ENCODE peak calls at places on chromosome 5, in ten cellular contexts. A is upper lobe of right lung; F is fibroblast of the aortic adventitia; G is lung; K is fibroblast of pulmonary artery; H is left lung; W is heart right ventricle; O is A673; S is ovary; Q is effector memory CD4-positive, alpha-beta T cell. X is an unnamed sample.

GRCh38 chr5:149362541-149362940 is 4.7 kb downstream of the PCYOX1L start:
- DNase-seq in S (no peak), F (no peak), W (no peak), Q (no peak), G (no peak), A (no peak), K (no peak), H (no peak), O (no peak), X (no peak)

GRCh38 chr5:142360051-142360498 is 35.3 kb upstream of the SPRY4 start:
- DNase-seq in O (no peak), Q (no peak), S (no peak), H (no peak), F (no peak), G (no peak), W (no peak), A (no peak), K (no peak), X (no peak)

GRCh38 chr5:66324357-66324756 is 180.3 kb downstream of the SREK1 start:
- DNase-seq in O (no peak), W (peak), H (no peak), G (no peak), Q (no peak), K (no peak), F (no peak), S (no peak), A (no peak), X (no peak)

GRCh38 chr5:72108200-72109050 is 1.1 kb downstream of the MAP1B start:
- DNase-seq in S (peak), F (peak), Q (no peak), A (peak), W (peak), O (peak), G (peak), H (peak), K (peak), X (peak)

GRCh38 chr5:52481216-52481615 is 306.5 kb upstream of the ITGA1 start:
- DNase-seq in A (no peak), F (no peak), G (no peak), H (no peak), K (no peak), Q (no peak), O (no peak), S (no peak), W (no peak), X (no peak)

GRCh38 chr5:15105799-15106393 is 234.3 kb upstream of the ANKH start:
- DNase-seq in O (peak), K (peak), Q (no peak), H (no peak), S (no peak), W (peak), G (peak), A (no peak), F (peak), X (no peak)

GRCh38 chr5:59999056-59999455 is 105.5 kb upstream of the PDE4D start:
- DNase-seq in Q (no peak), S (no peak), O (no peak), K (no peak), F (no peak), W (no peak), G (no peak), H (no peak), A (no peak), X (no peak)

GRCh38 chr5:68290260-68290674 is 74.7 kb downstream of the PIK3R1 start:
- DNase-seq in A (no peak), O (peak), G (no peak), S (peak), F (peak), H (no peak), K (peak), Q (no peak), W (peak), X (no peak)

GRCh38 chr5:42830924-42831323 is 19.2 kb upstream of the SELENOP start:
- DNase-seq in F (no peak), G (no peak), A (no peak), O (no peak), Q (no peak), K (no peak), W (no peak), H (no peak), S (no peak), X (no peak)

GRCh38 chr5:143245929-143246561 is 157.4 kb downstream of the NR3C1 start:
- DNase-seq in A (no peak), O (peak), G (no peak), S (no peak), K (peak), F (peak), Q (no peak), W (no peak), H (no peak), X (peak)

GRCh38 chr5:50595199-50595598 is 71.2 kb upstream of the PARP8 start:
- DNase-seq in Q (no peak), O (no peak), S (no peak), A (no peak), W (no peak), F (peak), G (no peak), K (peak), H (no peak), X (no peak)

GRCh38 chr5:109455598-109456096 is 45.9 kb upstream of the PJA2 start:
- DNase-seq in F (peak), O (peak), Q (no peak), G (peak), W (peak), S (no peak), H (peak), K (peak), A (no peak), X (peak)

GRCh38 chr5:62690421-62690820 is 111.8 kb downstream of the LRRC70 start:
- DNase-seq in O (no peak), G (no peak), F (no peak), W (no peak), Q (no peak), H (no peak), S (no peak), K (no peak), A (no peak), X (no peak)

GRCh38 chr5:104513194-104513602 is 950.6 kb upstream of the NUDT12 start:
- DNase-seq in Q (no peak), F (peak), W (no peak), H (no peak), S (no peak), A (no peak), O (peak), G (no peak), K (peak), X (no peak)

GRCh38 chr5:68522863-68523262 is 307.3 kb downstream of the PIK3R1 start:
- DNase-seq in F (no peak), A (no peak), H (no peak), W (no peak), S (no peak), O (no peak), Q (no peak), K (no peak), G (no peak), X (no peak)

GRCh38 chr5:133741396-133741795 is 129.1 kb upstream of the FSTL4 start:
- DNase-seq in Q (no peak), S (no peak), A (no peak), F (no peak), O (no peak), G (no peak), K (no peak), H (no peak), W (no peak), X (no peak)

GRCh38 chr5:136992796-136993489 is 506.2 kb downstream of the SPOCK1 start:
- DNase-seq in Q (no peak), K (no peak), A (no peak), W (peak), F (no peak), S (no peak), H (no peak), G (no peak), O (no peak), X (no peak)

GRCh38 chr5:29548262-29548661 is 1645.2 kb upstream of the CDH6 start:
- DNase-seq in K (no peak), F (no peak), O (no peak), G (no peak), S (no peak), H (no peak), W (no peak), Q (no peak), A (no peak), X (no peak)

GRCh38 chr5:177361418-177362101 is 3.8 kb downstream of the RGS14 start:
- DNase-seq in O (no peak), F (no peak), K (no peak), A (no peak), S (no peak), W (no peak), G (no peak), Q (no peak), H (no peak), X (no peak)

GRCh38 chr5:125453011-125453410 is 706.6 kb upstream of the ZNF608 start:
- DNase-seq in W (no peak), K (no peak), S (no peak), A (no peak), G (no peak), Q (no peak), F (no peak), H (no peak), O (no peak), X (no peak)

GRCh38 chr5:32044904-32045303 is 129.2 kb downstream of the GOLPH3 start:
- DNase-seq in K (peak), A (no peak), Q (no peak), S (no peak), G (no peak), F (peak), O (peak), H (no peak), W (no peak), X (no peak)

GRCh38 chr5:39732166-39732565 is 307.4 kb upstream of the DAB2 start:
- DNase-seq in H (no peak), Q (no peak), A (no peak), O (no peak), K (no peak), S (no peak), W (no peak), G (no peak), F (no peak), X (no peak)

GRCh38 chr5:5078009-5078897 is 61.9 kb upstream of the ADAMTS16 start:
- DNase-seq in H (no peak), O (peak), Q (no peak), F (no peak), G (no peak), W (no peak), A (no peak), K (no peak), S (no peak), X (no peak)

DNA sequence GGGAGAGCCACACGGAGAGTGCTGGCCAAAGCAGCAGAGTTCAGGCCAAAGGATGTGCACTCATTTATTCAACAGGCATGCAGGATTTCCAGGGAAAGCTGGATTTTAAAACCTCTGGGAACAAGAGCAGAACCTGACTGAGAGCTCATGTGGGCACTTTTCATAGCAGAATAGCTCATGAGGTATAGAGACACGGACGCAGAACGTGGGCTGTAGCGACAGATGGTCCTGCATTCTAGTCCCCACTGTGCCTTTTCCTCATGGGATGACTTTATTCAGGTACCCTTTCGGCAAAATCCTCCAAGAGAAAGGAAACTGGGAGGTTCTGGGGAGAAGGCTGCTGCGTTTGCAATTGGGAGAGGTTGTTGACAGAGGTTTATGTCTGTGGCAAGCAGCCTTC is 5.4 kb downstream of the IL4 start:
- DNase-seq in O (no peak), W (no peak), S (no peak), H (no peak), K (no peak), A (no peak), F (no peak), G (no peak), Q (no peak), X (no peak)
- H3K4me3 ChIP-seq in O (no peak), W (no peak), S (no peak), H (no peak), K (no peak), A (no peak), F (no peak), G (no peak), Q (no peak), X (no peak)

GRCh38 chr5:156435101-156435500 is 108.1 kb downstream of the SGCD start:
- DNase-seq in O (no peak), H (no peak), K (no peak), A (no peak), F (no peak), G (no peak), S (no peak), W (no peak), Q (no peak), X (no peak)
- H3K4me3 ChIP-seq in O (no peak), H (no peak), K (no peak), A (no peak), F (no peak), G (no peak), S (no peak), W (no peak), Q (no peak), X (no peak)

DNA sequence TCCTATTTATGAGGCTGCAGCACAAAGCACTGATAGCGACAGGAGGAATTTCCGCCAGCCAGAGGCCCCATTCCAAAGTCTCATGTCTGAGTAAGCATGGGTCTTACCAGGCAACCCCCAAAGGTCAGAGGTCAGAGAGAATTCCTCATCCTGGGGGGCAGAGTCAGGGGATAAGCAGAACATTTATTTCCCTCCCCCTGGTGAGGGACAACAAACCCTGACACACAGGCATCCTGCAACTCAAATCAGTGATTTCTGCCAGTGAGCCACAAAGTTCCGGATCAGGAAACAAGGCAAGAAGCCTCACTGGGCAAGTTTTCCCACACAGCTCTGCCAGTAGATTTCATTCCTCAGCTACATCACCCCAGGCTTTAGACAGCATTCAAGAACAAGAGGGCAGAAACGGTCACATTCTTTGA is 37.0 kb downstream of the ADAMTS12 start:
- DNase-seq in O (no peak), W (peak), Q (no peak), G (no peak), H (no peak), A (no peak), S (no peak), F (peak), K (peak), X (no peak)
- H3K4me3 ChIP-seq in O (no peak), W (no peak), Q (no peak), G (no peak), H (no peak), A (no peak), S (no peak), F (no peak), K (peak), X (no peak)

DNA sequence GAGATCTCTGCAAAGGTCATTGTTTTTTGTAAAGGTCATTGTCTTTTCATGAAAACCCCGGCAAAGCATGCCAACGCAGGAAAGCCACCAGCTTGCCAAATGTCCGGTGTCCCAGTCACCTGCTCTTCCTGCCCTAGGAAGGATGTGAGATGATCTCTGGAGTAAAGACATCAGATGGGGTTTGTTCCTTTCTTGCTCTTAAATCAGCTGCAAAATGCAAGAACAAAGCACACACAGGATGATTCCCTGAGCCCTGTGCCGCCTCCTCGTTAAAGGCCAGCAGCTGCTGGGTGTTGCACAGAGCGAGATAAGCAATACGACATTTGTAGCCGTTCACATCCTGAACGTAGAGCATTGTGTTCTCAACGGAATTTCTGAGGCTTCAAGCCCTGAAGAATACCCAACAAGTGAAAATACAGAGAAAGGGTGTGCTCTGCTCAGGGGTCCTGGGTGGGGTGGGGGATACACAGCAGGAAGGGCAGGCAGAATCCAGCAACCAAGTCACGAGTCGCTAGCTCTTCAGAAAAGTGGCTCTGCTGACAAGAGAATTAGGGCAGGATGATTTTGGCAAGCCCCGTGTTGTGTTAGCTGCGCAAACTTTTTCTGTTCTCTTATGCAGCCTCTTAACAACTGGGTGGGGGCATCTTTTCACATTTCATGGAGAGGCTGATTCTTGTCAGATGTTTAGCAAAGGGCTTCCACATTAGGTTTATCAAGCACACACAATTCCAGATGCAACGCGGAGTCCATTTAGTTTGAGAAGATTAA is 229.2 kb upstream of the MAP3K1 start:
- DNase-seq in K (peak), S (peak), G (peak), F (peak), W (peak), H (no peak), A (no peak), O (no peak), Q (no peak), X (no peak)
- H3K4me3 ChIP-seq in K (peak), S (peak), G (no peak), F (no peak), W (peak), H (no peak), A (no peak), O (no peak), Q (no peak), X (no peak)